ENCODE peak calls at places on chromosomes 11 and 22, in four cellular contexts. O is NCI-H1092 treated with DMSO at 0.1 percent for 48 hours, S is SK-N-SH, R is left kidney. B is an unnamed sample.

GRCh38 chr11:68116126-68116525 is 5.1 kb downstream of the CHKA start:
- DNase-seq in S (no peak), R (no peak), O (no peak), B (no peak)

GRCh38 chr11:92627615-92628201 is 341.7 kb upstream of the MTNR1B start:
- DNase-seq in R (no peak), S (no peak), O (no peak), B (no peak)

GRCh38 chr22:22025320-22026156 is 43.0 kb upstream of the TOP3B start:
- DNase-seq in R (no peak), S (no peak), O (no peak), B (no peak)

GRCh38 chr11:111586305-111586915 is 15.8 kb upstream of the SIK2 start:
- DNase-seq in R (peak), S (peak), O (peak), B (no peak)

GRCh38 chr11:107563702-107564101 is 1.8 kb downstream of the ALKBH8 start:
- DNase-seq in O (peak), S (peak), R (peak), B (peak)

GRCh38 chr11:122661182-122661945 is 5.8 kb downstream of the UBASH3B start:
- DNase-seq in S (no peak), O (peak), R (peak), B (no peak)

GRCh38 chr22:30574095-30574981 is at the start of gene GAL3ST1:
- DNase-seq in O (no peak), S (peak), R (peak), B (no peak)

GRCh38 chr11:19216021-19216420 is 14.2 kb upstream of the CSRP3 start:
- DNase-seq in O (no peak), S (no peak), R (no peak), B (no peak)

GRCh38 chr22:21450858-21451331 is 16.3 kb upstream of the TMEM191C start:
- DNase-seq in R (peak), S (no peak), O (no peak), B (no peak)

GRCh38 chr11:131185915-131186314 is 184.5 kb upstream of the NTM start:
- DNase-seq in O (no peak), S (no peak), R (no peak), B (no peak)

GRCh38 chr11:92140021-92140420 is 84.6 kb upstream of the FAT3 start:
- DNase-seq in O (no peak), R (no peak), S (no peak), B (no peak)

GRCh38 chr22:50178871-50179869 is 6.5 kb upstream of the TRABD start:
- DNase-seq in R (no peak), O (no peak), S (no peak), B (no peak)

GRCh38 chr11:71988050-71988449 is 10.7 kb upstream of the IL18BP start:
- DNase-seq in S (no peak), R (no peak), O (no peak), B (no peak)

GRCh38 chr11:118621071-118621815 is 13.8 kb downstream of the PHLDB1 start:
- DNase-seq in R (peak), S (peak), O (peak), B (peak)

GRCh38 chr22:20080445-20080775 is 369 bp downstream of the DGCR8 start:
- DNase-seq in S (peak), O (peak), R (peak), B (no peak)

GRCh38 chr11:30451642-30452041 is 128.7 kb downstream of the ARL14EP start:
- DNase-seq in R (peak), O (no peak), S (no peak), B (no peak)

GRCh38 chr11:73059915-73060314 is 82.2 kb downstream of the FCHSD2 start:
- DNase-seq in S (no peak), O (no peak), R (no peak), B (no peak)

GRCh38 chr11:98679673-98680072 is 341.1 kb upstream of the CNTN5 start:
- DNase-seq in O (no peak), S (no peak), R (peak), B (no peak)

GRCh38 chr11:67268036-67268683 is 1.9 kb downstream of the GRK2 start:
- DNase-seq in S (no peak), R (no peak), O (no peak), B (peak)

GRCh38 chr11:29310016-29310415 is 706.8 kb downstream of the KCNA4 start:
- DNase-seq in S (no peak), O (no peak), R (no peak), B (no peak)

GRCh38 chr22:19419086-19419463 is 12.5 kb downstream of the HIRA start:
- DNase-seq in S (no peak), O (no peak), R (no peak), B (no peak)

GRCh38 chr22:19472233-19472632 is 6.8 kb downstream of the UFD1 start:
- DNase-seq in O (no peak), S (no peak), R (no peak), B (no peak)

GRCh38 chr22:29352778-29353177 is 35.6 kb downstream of the AP1B1 start:
- DNase-seq in O (no peak), R (no peak), S (no peak), B (no peak)

GRCh38 chr11:19723572-19724342 is 11.1 kb downstream of the NAV2 start:
- DNase-seq in R (peak), S (peak), O (no peak), B (peak)

GRCh38 chr11:57597461-57597892 is at the start of gene SERPING1:
- DNase-seq in O (no peak), R (no peak), S (no peak), B (no peak)

GRCh38 chr11:66568124-66568916 is at the start of gene CTSF:
- DNase-seq in R (peak), S (peak), O (peak), B (peak)